ENCODE peak calls at places on chromosomes 13 and 19, in six cellular contexts. J is H1, I is neuronal stem cell, T is IMR-90, Q is mesendoderm, B is trophoblast cell. H is an unnamed sample.

GRCh38 chr19:33622809-33623511 is 1.2 kb downstream of the CHST8 start:
- DNase-seq in B (no peak), J (no peak), T (no peak), I (peak; percentile 21), Q (peak; percentile 19), H (no peak)

GRCh38 chr19:33281296-33281926 is 20.9 kb downstream of the CEBPA start:
- DNase-seq in B (no peak), T (no peak), Q (no peak), I (no peak), J (no peak), H (no peak)

GRCh38 chr19:16116067-16116466 is 4.4 kb downstream of the RAB8A start:
- DNase-seq in I (no peak), B (no peak), T (no peak), Q (peak; percentile 57), J (no peak), H (no peak)

GRCh38 chr13:30615851-30616311 is 1.8 kb upstream of the USPL1 start:
- DNase-seq in I (no peak), J (no peak), B (no peak), T (peak; percentile 41), Q (no peak), H (peak; percentile 52)

GRCh38 chr13:28611654-28612131 is 47.2 kb upstream of the POMP start:
- DNase-seq in B (no peak), I (no peak), J (no peak), Q (peak; percentile 84), T (peak; percentile 44), H (peak; percentile 72)

GRCh38 chr19:49570997-49571676 is 9.2 kb downstream of the NOSIP start:
- DNase-seq in T (no peak), B (no peak), I (no peak), J (no peak), Q (peak; percentile 92), H (no peak)

GRCh38 chr13:24050292-24050711 is 110.2 kb upstream of the SPATA13 start:
- DNase-seq in I (no peak), B (no peak), Q (no peak), J (no peak), T (peak; percentile 86), H (peak; percentile 51)

GRCh38 chr19:33872445-33873320 is 76.0 kb downstream of the KCTD15 start:
- DNase-seq in J (no peak), I (no peak), B (peak; percentile 8), Q (no peak), T (no peak), H (no peak)

GRCh38 chr19:35721374-35721773 is 3.6 kb downstream of the KMT2B start:
- DNase-seq in Q (no peak), J (no peak), B (no peak), T (no peak), I (no peak), H (no peak)

GRCh38 chr13:45833663-45834062 is 17.9 kb downstream of the SIAH3 start:
- DNase-seq in I (no peak), B (no peak), Q (no peak), T (peak; percentile 7), J (peak; percentile 19), H (peak; percentile 47)

GRCh38 chr19:7527516-7528191 is 5.2 kb downstream of the MCOLN1 start:
- DNase-seq in T (no peak), Q (no peak), J (no peak), I (no peak), B (no peak), H (no peak)

GRCh38 chr13:87107626-87108025 is 563.5 kb upstream of the SLITRK5 start:
- DNase-seq in J (no peak), B (no peak), Q (no peak), I (no peak), T (peak; percentile 26), H (no peak)

GRCh38 chr19:15701757-15702589 is 25.9 kb upstream of the OR10H2 start:
- DNase-seq in I (no peak), J (no peak), T (no peak), Q (no peak), B (no peak), H (no peak)

GRCh38 chr13:27605099-27605498 is 15.2 kb downstream of the LNX2 start:
- DNase-seq in Q (no peak), B (no peak), T (no peak), J (no peak), I (no peak), H (no peak)

GRCh38 chr13:33556828-33557227 is 261.1 kb upstream of the RFC3 start:
- DNase-seq in T (no peak), B (no peak), J (no peak), Q (no peak), I (no peak), H (no peak)

DNA sequence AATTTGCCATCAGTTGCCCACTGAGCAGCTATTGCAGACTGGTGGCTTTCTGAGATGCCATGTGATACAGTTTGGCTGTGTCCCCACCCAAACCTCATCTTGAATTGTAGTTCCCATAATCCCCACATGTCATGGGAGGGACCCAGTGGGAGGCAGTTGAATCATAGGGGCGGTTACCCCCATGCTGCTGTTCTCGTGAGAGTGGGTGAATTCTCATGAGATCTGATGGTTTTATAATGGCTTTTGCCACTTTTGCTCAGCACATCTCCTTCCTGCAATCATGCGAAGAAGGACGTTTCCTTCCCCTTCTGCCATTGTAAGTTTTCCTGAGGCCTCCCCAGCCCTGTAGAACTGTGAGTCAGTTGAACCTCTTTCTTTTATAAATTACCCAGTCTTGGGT is 34.8 kb upstream of the ANKRD10 start:
- DNase-seq in B (no peak), T (no peak), J (no peak), Q (no peak), I (no peak), H (no peak)
- H3K4me3 ChIP-seq in B (no peak overlapping the region), T (no peak overlapping the region), J (no peak overlapping the region), Q (no peak overlapping the region), I (no peak overlapping the region), H (no peak overlapping the region)

GRCh38 chr13:114129649-114130062 is 2.8 kb downstream of the RASA3 start:
- DNase-seq in I (no peak), J (no peak), T (no peak), B (no peak), Q (no peak), H (peak; percentile 50)

GRCh38 chr13:114132419-114133121 is at the start of gene RASA3:
- DNase-seq in I (peak; percentile 84), B (no peak), J (peak; percentile 88), T (peak; percentile 79), Q (peak; percentile 92), H (peak; percentile 83)

GRCh38 chr13:114130708-114131580 is 1.5 kb downstream of the RASA3 start:
- DNase-seq in B (peak; percentile 8), Q (peak; percentile 90), J (no peak), T (peak; percentile 91), I (no peak), H (peak; percentile 97)

GRCh38 chr13:114130131-114130707 is 2.2 kb downstream of the RASA3 start:
- DNase-seq in T (no peak), J (no peak), I (no peak), Q (no peak), B (no peak), H (peak; percentile 44)

GRCh38 chr13:114131581-114132418 is 623 bp downstream of the RASA3 start:
- DNase-seq in Q (peak; percentile 35), T (no peak), I (no peak), B (no peak), J (no peak), H (no peak)
- H3K23ac ChIP-seq in Q (peak overlapping the region; percentile 85), T (peak overlapping the region; percentile 92), I (peak overlapping the region; percentile 12), B (peak overlapping the region; percentile 2), J (peak overlapping the region; percentile 43), H (no peak overlapping the region)

DNA sequence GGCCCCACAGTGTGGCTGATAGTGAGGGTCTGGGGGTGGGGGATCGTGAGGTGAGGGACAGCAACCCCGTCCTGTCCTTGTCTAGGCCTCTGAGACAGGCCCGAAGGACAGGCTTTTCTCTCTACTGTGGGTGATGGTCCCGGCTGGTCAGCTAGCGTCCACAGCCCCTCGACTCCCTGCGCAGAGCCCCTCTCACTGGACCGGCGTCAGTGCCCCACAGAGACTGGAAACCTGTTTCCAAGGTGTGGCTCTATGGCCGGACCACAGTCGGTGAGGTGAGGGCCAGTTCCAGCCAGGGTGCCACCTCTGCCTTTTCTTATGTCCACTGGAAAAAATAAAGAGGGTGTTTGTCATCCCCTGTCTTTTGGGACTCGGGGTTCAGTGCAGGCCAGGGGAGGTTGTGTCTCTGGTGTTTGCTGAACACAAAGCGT is 22.6 kb downstream of the ATP11A start:
- DNase-seq in T (no peak), B (no peak), J (no peak), I (no peak), Q (no peak), H (no peak)
- H4K8ac ChIP-seq in T (no peak overlapping the region), B (peak overlapping the region; percentile 3), J (no peak overlapping the region), I (no peak overlapping the region), Q (no peak overlapping the region), H (no peak overlapping the region)

GRCh38 chr13:50303963-50304721 is 288.9 kb downstream of the KCNRG start:
- DNase-seq in T (no peak), J (no peak), I (no peak), B (no peak), Q (no peak), H (no peak)
- H3K4me3 ChIP-seq in T (no peak overlapping the region), J (no peak overlapping the region), I (no peak overlapping the region), B (no peak overlapping the region), Q (no peak overlapping the region), H (no peak overlapping the region)